ENCODE peak calls at places on chromosomes 2 and 18, in six cellular contexts. C is A549, R is heart left ventricle, L is HCT116, V is IMR-90, M is testis. Z is an unnamed sample.

GRCh38 chr2:142545036-142545435 is 332.4 kb upstream of the KYNU start:
- DNase-seq in C (no peak), R (no peak), L (no peak), V (no peak), M (no peak), Z (no peak)

GRCh38 chr2:241134711-241135110 is 14.6 kb downstream of the PASK start:
- DNase-seq in C (no peak), R (no peak), L (no peak), V (no peak), M (no peak), Z (peak)

GRCh38 chr18:41113885-41114482 is 841.0 kb upstream of the PIK3C3 start:
- DNase-seq in C (no peak), R (no peak), L (no peak), V (peak), M (no peak), Z (no peak)

GRCh38 chr2:8469709-8470493 is 212.0 kb upstream of the ID2 start:
- DNase-seq in C (no peak), R (no peak), L (no peak), V (no peak), M (no peak), Z (peak)

GRCh38 chr2:54496920-54497319 is 40.8 kb downstream of the SPTBN1 start:
- DNase-seq in C (no peak), R (no peak), L (no peak), V (no peak), M (no peak), Z (no peak)

GRCh38 chr2:241202681-241203080 is 14.2 kb downstream of the ANO7 start:
- DNase-seq in C (no peak), R (no peak), L (no peak), V (no peak), M (no peak), Z (no peak)

GRCh38 chr2:7567646-7568045 is 650.4 kb downstream of the RNF144A start:
- DNase-seq in C (no peak), R (no peak), L (no peak), V (no peak), M (no peak), Z (no peak)

GRCh38 chr2:193527146-193527545 is 1332.4 kb upstream of the TMEFF2 start:
- DNase-seq in C (no peak), R (no peak), L (no peak), V (no peak), M (no peak), Z (no peak)

GRCh38 chr2:109143214-109144187 is 14.5 kb downstream of the SH3RF3 start:
- DNase-seq in C (no peak), R (no peak), L (no peak), V (peak), M (no peak), Z (no peak)

GRCh38 chr2:48305569-48305968 is 224.4 kb upstream of the STON1 start:
- DNase-seq in C (no peak), R (no peak), L (no peak), V (no peak), M (no peak), Z (no peak)

GRCh38 chr2:233125455-233126065 is 65.4 kb downstream of the INPP5D start:
- DNase-seq in C (no peak), R (no peak), L (no peak), V (no peak), M (no peak), Z (no peak)

GRCh38 chr2:197708331-197708730 is 3.2 kb downstream of the MARS2 start:
- DNase-seq in C (no peak), R (no peak), L (no peak), V (peak), M (no peak), Z (no peak)

GRCh38 chr2:210663574-210663973 is 107.2 kb downstream of the CPS1 start:
- DNase-seq in C (no peak), R (no peak), L (no peak), V (peak), M (peak), Z (no peak)

GRCh38 chr2:138291805-138292204 is 209.8 kb upstream of the SPOPL start:
- DNase-seq in C (no peak), R (no peak), L (no peak), V (no peak), M (no peak), Z (no peak)

GRCh38 chr2:18536100-18536499 is 24.4 kb downstream of the RDH14 start:
- DNase-seq in C (no peak), R (no peak), L (no peak), V (peak), M (no peak), Z (peak)

GRCh38 chr2:151051584-151052220 is 210.0 kb downstream of the RBM43 start:
- DNase-seq in C (peak), R (no peak), L (peak), V (peak), M (peak), Z (no peak)

GRCh38 chr2:121530210-121530562 is 494 bp upstream of the RNU4ATAC start:
- DNase-seq in C (peak), R (peak), L (peak), V (peak), M (no peak), Z (peak)

GRCh38 chr18:31273812-31274527 is 44.0 kb upstream of the DSG1 start:
- DNase-seq in C (no peak), R (no peak), L (no peak), V (no peak), M (no peak), Z (no peak)

GRCh38 chr2:102006886-102007278 is 15.1 kb downstream of the IL1R2 start:
- DNase-seq in C (no peak), R (no peak), L (no peak), V (no peak), M (no peak), Z (no peak)

GRCh38 chr2:86831537-86831936 is 30.1 kb downstream of the CD8B start:
- DNase-seq in C (no peak), R (no peak), L (no peak), V (no peak), M (no peak), Z (no peak)

GRCh38 chr2:130807659-130808385 is 28.9 kb upstream of the ARHGEF4 start:
- DNase-seq in C (no peak), R (no peak), L (no peak), V (no peak), M (no peak), Z (no peak)

GRCh38 chr2:10269291-10269690 is 33.4 kb upstream of the HPCAL1 start:
- DNase-seq in C (no peak), R (no peak), L (no peak), V (no peak), M (peak), Z (peak)

GRCh38 chr2:118177318-118177717 is 89.0 kb downstream of the INSIG2 start:
- DNase-seq in C (no peak), R (no peak), L (no peak), V (no peak), M (no peak), Z (no peak)

GRCh38 chr2:16209799-16210198 is 269.4 kb downstream of the MYCN start:
- DNase-seq in C (no peak), R (no peak), L (no peak), V (no peak), M (no peak), Z (no peak)

GRCh38 chr18:435940-436339 is 64.6 kb downstream of the COLEC12 start:
- DNase-seq in C (no peak), R (no peak), L (no peak), V (peak), M (no peak), Z (no peak)

GRCh38 chr2:41972179-41972578 is 75.6 kb upstream of the PKDCC start:
- DNase-seq in C (no peak), R (no peak), L (no peak), V (peak), M (no peak), Z (no peak)

GRCh38 chr2:231425291-231425810 is 29.8 kb downstream of the B3GNT7 start:
- DNase-seq in C (no peak), R (no peak), L (no peak), V (no peak), M (no peak), Z (no peak)

GRCh38 chr2:42378415-42378814 is 17.4 kb upstream of the COX7A2L start:
- DNase-seq in C (no peak), R (no peak), L (no peak), V (no peak), M (no peak), Z (no peak)

GRCh38 chr2:2845267-2845666 is 514.2 kb upstream of the MYT1L start:
- DNase-seq in C (no peak), R (no peak), L (no peak), V (no peak), M (no peak), Z (no peak)

GRCh38 chr2:2845796-2846315 is 514.8 kb upstream of the MYT1L start:
- DNase-seq in C (no peak), R (no peak), L (no peak), V (no peak), M (no peak), Z (no peak)

GRCh38 chr2:2842466-2842865 is 511.4 kb upstream of the MYT1L start:
- DNase-seq in C (no peak), R (no peak), L (no peak), V (no peak), M (no peak), Z (no peak)

GRCh38 chr2:2846379-2847130 is 515.5 kb upstream of the MYT1L start:
- DNase-seq in C (no peak), R (peak), L (peak), V (no peak), M (peak), Z (peak)

DNA sequence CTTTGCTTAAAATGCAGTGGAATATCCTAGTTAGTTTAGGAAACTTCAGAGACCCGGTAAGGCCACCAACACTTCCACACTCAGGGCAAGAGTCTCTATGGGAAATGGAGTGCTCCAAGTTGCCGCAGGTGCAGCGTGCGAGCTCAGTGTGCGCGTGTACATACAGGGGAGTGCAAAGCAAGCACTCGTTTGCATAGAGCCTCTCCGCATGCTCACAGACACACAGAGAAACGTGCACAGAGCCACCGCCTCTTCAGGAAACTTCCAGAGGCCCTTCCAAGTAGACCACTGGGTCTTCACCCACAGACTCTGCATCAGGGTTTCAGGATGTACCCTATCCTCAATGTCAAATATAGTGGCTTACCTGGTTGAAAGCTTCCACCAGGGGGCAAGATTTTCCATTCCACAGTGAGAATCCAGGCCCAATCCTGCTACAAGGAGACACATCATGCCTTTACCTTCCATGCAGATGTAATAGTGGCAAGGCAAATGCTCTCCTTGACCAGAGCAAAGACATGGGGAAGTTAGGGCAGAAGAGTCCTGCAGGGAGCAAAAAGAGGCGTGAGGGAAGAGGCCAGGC is 513.0 kb upstream of the MYT1L start:
- DNase-seq in C (no peak), R (no peak), L (peak), V (no peak), M (no peak), Z (no peak)
- TF ChIP-seq CTCF in C (no peak), R (no peak), L (peak), V (no peak), M (peak), Z (no peak)

GRCh38 chr2:96203130-96204028 is 5.2 kb downstream of the STARD7 start:
- DNase-seq in C (no peak), R (no peak), L (no peak), V (no peak), M (no peak), Z (no peak)
- TF ChIP-seq POLR2A in C (no peak), R (no peak), L (no peak), V (no peak), M (no peak), Z (no peak)

DNA sequence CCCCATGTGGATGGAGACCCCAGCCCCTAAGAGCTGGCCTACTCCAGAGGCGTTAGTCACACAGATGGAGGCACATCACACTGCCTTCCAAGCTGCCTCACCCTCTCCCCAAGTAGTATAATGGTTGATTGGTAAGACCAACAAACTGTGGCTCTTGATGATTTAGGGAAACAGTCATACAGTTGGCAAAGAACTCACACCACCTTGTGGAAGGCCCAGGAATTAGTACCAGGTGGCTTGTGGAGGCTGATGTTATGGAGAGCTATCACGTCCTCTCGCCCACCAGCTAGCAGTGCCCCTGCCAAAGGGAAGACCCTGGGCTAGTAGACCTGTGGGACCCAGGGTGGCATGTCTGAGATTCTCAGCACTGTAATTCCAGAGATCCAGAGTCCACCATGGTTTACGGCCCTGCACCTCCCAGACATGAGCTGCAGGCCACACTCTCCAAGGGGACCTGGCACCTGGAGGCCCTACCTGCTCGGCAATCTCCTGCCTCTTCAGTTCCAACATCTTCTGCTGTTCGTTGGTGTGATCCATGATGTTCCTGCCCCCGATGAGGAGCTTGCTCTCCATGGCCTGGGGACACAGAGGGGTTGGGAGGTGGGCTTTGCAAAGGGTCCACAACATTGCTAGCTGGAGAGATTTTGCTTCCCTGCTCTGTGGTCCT is 26.3 kb downstream of the KIF3C start:
- DNase-seq in C (no peak), R (no peak), L (no peak), V (no peak), M (no peak), Z (no peak)
- TF ChIP-seq CTCF in C (peak), R (no peak), L (peak), V (peak), M (no peak), Z (no peak)

GRCh38 chr2:136206613-136207012 is 88.7 kb upstream of the CXCR4 start:
- DNase-seq in C (no peak), R (no peak), L (no peak), V (no peak), M (no peak), Z (no peak)
- TF ChIP-seq POLR2A in C (no peak), R (no peak), L (no peak), V (no peak), M (no peak), Z (no peak)

GRCh38 chr2:235762832-235763598 is 269.2 kb downstream of the AGAP1 start:
- DNase-seq in C (no peak), R (no peak), L (no peak), V (no peak), M (no peak), Z (no peak)
- TF ChIP-seq CTCF in C (peak), R (no peak), L (no peak), V (no peak), M (no peak), Z (no peak)

GRCh38 chr2:217839073-217839749 is 163.6 kb downstream of the TNS1 start:
- DNase-seq in C (no peak), R (no peak), L (no peak), V (no peak), M (no peak), Z (no peak)
- TF ChIP-seq POLR2A in C (no peak), R (no peak), L (no peak), V (no peak), M (no peak), Z (no peak)

DNA sequence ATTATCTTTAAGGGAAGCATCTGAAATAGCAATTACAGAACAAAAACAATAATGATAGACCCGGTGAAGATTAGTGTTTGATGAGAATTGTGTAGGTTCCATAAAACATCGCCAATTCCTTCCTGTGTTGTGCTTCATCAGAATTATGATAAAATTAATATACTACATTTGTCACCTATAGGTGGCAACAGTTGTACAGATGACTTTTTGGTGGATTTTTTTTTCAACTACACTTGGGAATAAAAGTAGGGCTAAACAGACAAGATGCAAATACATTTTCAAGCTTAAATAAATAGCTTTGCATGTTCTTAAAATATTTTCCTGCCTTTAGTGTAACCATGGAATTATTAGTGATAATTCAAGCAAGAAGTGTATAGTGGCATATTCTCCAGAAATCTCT is 7.0 kb upstream of the LYPD1 start:
- DNase-seq in C (no peak), R (no peak), L (no peak), V (no peak), M (no peak), Z (no peak)
- TF ChIP-seq CTCF in C (peak), R (no peak), L (peak), V (peak), M (peak), Z (no peak)

DNA sequence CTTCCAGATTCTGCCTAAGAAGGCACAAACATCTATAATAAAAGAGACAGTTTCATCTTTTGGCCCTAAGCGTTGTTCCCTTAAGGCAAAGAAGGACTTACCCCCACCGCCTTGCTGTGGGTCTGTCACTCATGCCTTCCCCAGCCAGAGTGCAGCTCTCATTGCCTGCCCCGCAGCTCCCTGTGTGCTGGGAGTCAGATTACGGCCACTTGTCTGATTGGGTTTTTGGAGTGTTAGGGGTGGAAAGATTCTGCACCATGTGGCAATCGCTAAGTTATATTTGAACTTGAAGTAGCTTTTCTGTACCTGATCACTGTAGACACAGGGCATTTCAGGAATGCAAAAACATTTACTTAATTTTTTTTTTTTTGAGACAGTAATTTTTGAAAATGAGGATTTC is at the start of gene AQP4:
- DNase-seq in C (no peak), R (peak), L (no peak), V (no peak), M (peak), Z (no peak)
- TF ChIP-seq POLR2A in C (no peak), R (peak), L (no peak), V (no peak), M (no peak), Z (no peak)

Z was measured in sigmoid colon.